ENCODE peak calls at places on chromosome 22, in nine cellular contexts. One of them, this sample, is unnamed.

GRCh38 chr22:22520020-22520656 is at the start of gene ZNF280A:
- DNase-seq in heart right ventricle: no peak
- DNase-seq in gastrocnemius medialis: no peak
- DNase-seq in H1: no peak
- DNase-seq in foreskin fibroblast: peak; percentile 7
- DNase-seq in fibroblast of pulmonary artery: peak; percentile 58
- DNase-seq in uterus: no peak
- DNase-seq in A549: peak; percentile 87
- DNase-seq in RWPE1: no peak
- DNase-seq in this sample: no peak

GRCh38 chr22:42060489-42060888 is 10.1 kb downstream of the NAGA start:
- DNase-seq in heart right ventricle: no peak
- DNase-seq in gastrocnemius medialis: no peak
- DNase-seq in H1: peak; percentile 14
- DNase-seq in foreskin fibroblast: no peak
- DNase-seq in fibroblast of pulmonary artery: no peak
- DNase-seq in uterus: no peak
- DNase-seq in A549: no peak
- DNase-seq in RWPE1: no peak
- DNase-seq in this sample: no peak

GRCh38 chr22:22380098-22381030 is 128.2 kb downstream of the ZNF280B start:
- DNase-seq in heart right ventricle: no peak
- DNase-seq in gastrocnemius medialis: no peak
- DNase-seq in H1: peak; percentile 82
- DNase-seq in foreskin fibroblast: no peak
- DNase-seq in fibroblast of pulmonary artery: no peak
- DNase-seq in uterus: no peak
- DNase-seq in A549: no peak
- DNase-seq in RWPE1: no peak
- DNase-seq in this sample: no peak

GRCh38 chr22:41382610-41383009 is 868 bp downstream of the TEF start:
- DNase-seq in heart right ventricle: no peak
- DNase-seq in gastrocnemius medialis: no peak
- DNase-seq in H1: no peak
- DNase-seq in foreskin fibroblast: no peak
- DNase-seq in fibroblast of pulmonary artery: no peak
- DNase-seq in uterus: no peak
- DNase-seq in A549: no peak
- DNase-seq in RWPE1: no peak
- DNase-seq in this sample: no peak

GRCh38 chr22:22201185-22201924 is 43.2 kb upstream of the VPREB1 start:
- DNase-seq in heart right ventricle: peak; percentile 50
- DNase-seq in gastrocnemius medialis: no peak
- DNase-seq in H1: peak; percentile 87
- DNase-seq in foreskin fibroblast: no peak
- DNase-seq in fibroblast of pulmonary artery: peak; percentile 44
- DNase-seq in uterus: no peak
- DNase-seq in A549: peak; percentile 48
- DNase-seq in RWPE1: peak; percentile 23
- DNase-seq in this sample: no peak

GRCh38 chr22:17920992-17921650 is 103.2 kb downstream of the MICAL3 start:
- DNase-seq in heart right ventricle: no peak
- DNase-seq in gastrocnemius medialis: no peak
- DNase-seq in H1: no peak
- DNase-seq in foreskin fibroblast: no peak
- DNase-seq in fibroblast of pulmonary artery: peak; percentile 56
- DNase-seq in uterus: no peak
- DNase-seq in A549: no peak
- DNase-seq in RWPE1: no peak
- DNase-seq in this sample: no peak

GRCh38 chr22:21646608-21647590 is 4.8 kb downstream of the SDF2L1 start:
- DNase-seq in heart right ventricle: peak; percentile 56
- DNase-seq in gastrocnemius medialis: peak; percentile 80
- DNase-seq in H1: peak; percentile 82
- DNase-seq in foreskin fibroblast: peak; percentile 60
- DNase-seq in fibroblast of pulmonary artery: peak; percentile 88
- DNase-seq in uterus: peak; percentile 75
- DNase-seq in A549: peak; percentile 77
- DNase-seq in RWPE1: no peak
- DNase-seq in this sample: peak; percentile 84

GRCh38 chr22:24579242-24579569 is 13.7 kb downstream of the LRRC75B start:
- DNase-seq in heart right ventricle: no peak
- DNase-seq in gastrocnemius medialis: no peak
- DNase-seq in H1: no peak
- DNase-seq in foreskin fibroblast: no peak
- DNase-seq in fibroblast of pulmonary artery: no peak
- DNase-seq in uterus: no peak
- DNase-seq in A549: no peak
- DNase-seq in RWPE1: no peak
- DNase-seq in this sample: no peak

GRCh38 chr22:41501209-41501608 is 32.3 kb downstream of the ACO2 start:
- DNase-seq in heart right ventricle: no peak
- DNase-seq in gastrocnemius medialis: no peak
- DNase-seq in H1: no peak
- DNase-seq in foreskin fibroblast: no peak
- DNase-seq in fibroblast of pulmonary artery: no peak
- DNase-seq in uterus: no peak
- DNase-seq in A549: peak; percentile 44
- DNase-seq in RWPE1: no peak
- DNase-seq in this sample: no peak

GRCh38 chr22:26364066-26365015 is 64.7 kb upstream of the ASPHD2 start:
- DNase-seq in heart right ventricle: peak; percentile 17
- DNase-seq in gastrocnemius medialis: peak; percentile 37
- DNase-seq in H1: peak; percentile 70
- DNase-seq in foreskin fibroblast: peak; percentile 71
- DNase-seq in fibroblast of pulmonary artery: peak; percentile 88
- DNase-seq in uterus: peak; percentile 21
- DNase-seq in A549: peak; percentile 81
- DNase-seq in RWPE1: peak; percentile 51
- DNase-seq in this sample: no peak

GRCh38 chr22:23743303-23743705 is 7.6 kb downstream of the ZNF70 start:
- DNase-seq in heart right ventricle: peak; percentile 39
- DNase-seq in gastrocnemius medialis: peak; percentile 93
- DNase-seq in H1: no peak
- DNase-seq in foreskin fibroblast: no peak
- DNase-seq in fibroblast of pulmonary artery: no peak
- DNase-seq in uterus: no peak
- DNase-seq in A549: no peak
- DNase-seq in RWPE1: no peak
- DNase-seq in this sample: no peak

GRCh38 chr22:42418811-42419243 is 13.4 kb downstream of the NFAM1 start:
- DNase-seq in heart right ventricle: no peak
- DNase-seq in gastrocnemius medialis: no peak
- DNase-seq in H1: peak; percentile 43
- DNase-seq in foreskin fibroblast: no peak
- DNase-seq in fibroblast of pulmonary artery: no peak
- DNase-seq in uterus: no peak
- DNase-seq in A549: no peak
- DNase-seq in RWPE1: no peak
- DNase-seq in this sample: no peak

GRCh38 chr22:36352775-36353507 is 34.8 kb downstream of the MYH9 start:
- DNase-seq in heart right ventricle: peak; percentile 69
- DNase-seq in gastrocnemius medialis: no peak
- DNase-seq in H1: no peak
- DNase-seq in foreskin fibroblast: no peak
- DNase-seq in fibroblast of pulmonary artery: no peak
- DNase-seq in uterus: no peak
- DNase-seq in A549: peak; percentile 78
- DNase-seq in RWPE1: no peak
- DNase-seq in this sample: no peak

GRCh38 chr22:37054078-37054440 is 2.5 kb downstream of the KCTD17 start:
- DNase-seq in heart right ventricle: no peak
- DNase-seq in gastrocnemius medialis: no peak
- DNase-seq in H1: no peak
- DNase-seq in foreskin fibroblast: no peak
- DNase-seq in fibroblast of pulmonary artery: no peak
- DNase-seq in uterus: no peak
- DNase-seq in A549: no peak
- DNase-seq in RWPE1: no peak
- DNase-seq in this sample: peak; percentile 55

GRCh38 chr22:35172452-35172851 is 84.8 kb upstream of the HMGXB4 start:
- DNase-seq in heart right ventricle: no peak
- DNase-seq in gastrocnemius medialis: no peak
- DNase-seq in H1: no peak
- DNase-seq in foreskin fibroblast: no peak
- DNase-seq in fibroblast of pulmonary artery: no peak
- DNase-seq in uterus: no peak
- DNase-seq in A549: no peak
- DNase-seq in RWPE1: no peak
- DNase-seq in this sample: no peak

GRCh38 chr22:36339171-36340065 is 48.3 kb downstream of the MYH9 start:
- DNase-seq in heart right ventricle: no peak
- DNase-seq in gastrocnemius medialis: no peak
- DNase-seq in H1: no peak
- DNase-seq in foreskin fibroblast: peak; percentile 76
- DNase-seq in fibroblast of pulmonary artery: peak; percentile 66
- DNase-seq in uterus: no peak
- DNase-seq in A549: no peak
- DNase-seq in RWPE1: no peak
- DNase-seq in this sample: no peak

GRCh38 chr22:33873186-33873585 is 47.1 kb downstream of the LARGE1 start:
- DNase-seq in heart right ventricle: peak; percentile 48
- DNase-seq in gastrocnemius medialis: peak; percentile 78
- DNase-seq in H1: no peak
- DNase-seq in foreskin fibroblast: no peak
- DNase-seq in fibroblast of pulmonary artery: no peak
- DNase-seq in uterus: peak; percentile 39
- DNase-seq in A549: no peak
- DNase-seq in RWPE1: no peak
- DNase-seq in this sample: no peak

GRCh38 chr22:45270095-45271020 is 14.4 kb upstream of the UPK3A start:
- DNase-seq in heart right ventricle: no peak
- DNase-seq in gastrocnemius medialis: no peak
- DNase-seq in H1: no peak
- DNase-seq in foreskin fibroblast: no peak
- DNase-seq in fibroblast of pulmonary artery: no peak
- DNase-seq in uterus: no peak
- DNase-seq in A549: no peak
- DNase-seq in RWPE1: no peak
- DNase-seq in this sample: no peak
- TF ChIP-seq CTCF in heart right ventricle: no peak
- TF ChIP-seq CTCF in gastrocnemius medialis: no peak
- TF ChIP-seq CTCF in H1: no peak
- TF ChIP-seq CTCF in foreskin fibroblast: no peak
- TF ChIP-seq CTCF in fibroblast of pulmonary artery: no peak
- TF ChIP-seq CTCF in uterus: no peak
- TF ChIP-seq CTCF in A549: no peak
- TF ChIP-seq CTCF in RWPE1: no peak
- TF ChIP-seq CTCF in this sample: no peak

DNA sequence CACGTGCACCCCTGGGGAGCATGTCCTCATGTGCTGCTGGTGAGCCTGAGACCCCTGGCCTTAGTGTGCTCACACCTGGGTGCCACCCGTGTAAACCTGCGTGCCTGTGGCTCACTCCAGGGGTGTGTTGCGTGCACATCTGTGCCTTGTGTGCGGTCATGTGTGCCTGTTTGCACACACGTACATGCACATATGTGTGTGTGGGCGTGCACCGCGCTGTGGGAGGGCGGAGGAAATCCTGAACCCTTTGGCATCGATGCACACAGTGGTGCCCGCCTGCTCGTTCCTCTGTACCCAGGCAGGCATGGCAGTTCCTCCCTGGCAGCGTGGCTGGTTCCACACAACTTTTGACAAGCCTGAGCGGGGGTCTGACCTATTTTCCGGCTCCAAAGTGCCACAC is 1181.9 kb downstream of the BRD1 start:
- DNase-seq in heart right ventricle: no peak
- DNase-seq in gastrocnemius medialis: no peak
- DNase-seq in H1: no peak
- DNase-seq in foreskin fibroblast: no peak
- DNase-seq in fibroblast of pulmonary artery: no peak
- DNase-seq in uterus: no peak
- DNase-seq in A549: no peak
- DNase-seq in RWPE1: no peak
- DNase-seq in this sample: no peak
- TF ChIP-seq CTCF in heart right ventricle: no peak
- TF ChIP-seq CTCF in gastrocnemius medialis: no peak
- TF ChIP-seq CTCF in H1: no peak
- TF ChIP-seq CTCF in foreskin fibroblast: no peak
- TF ChIP-seq CTCF in fibroblast of pulmonary artery: no peak
- TF ChIP-seq CTCF in uterus: no peak
- TF ChIP-seq CTCF in A549: no peak
- TF ChIP-seq CTCF in RWPE1: no peak
- TF ChIP-seq CTCF in this sample: no peak

GRCh38 chr22:43889366-43890253 is 2.2 kb downstream of the PNPLA5 start:
- DNase-seq in heart right ventricle: no peak
- DNase-seq in gastrocnemius medialis: peak; percentile 2
- DNase-seq in H1: no peak
- DNase-seq in foreskin fibroblast: peak; percentile 29
- DNase-seq in fibroblast of pulmonary artery: peak; percentile 28
- DNase-seq in uterus: no peak
- DNase-seq in A549: peak; percentile 44
- DNase-seq in RWPE1: no peak
- DNase-seq in this sample: no peak
- TF ChIP-seq CTCF in heart right ventricle: no peak
- TF ChIP-seq CTCF in gastrocnemius medialis: no peak
- TF ChIP-seq CTCF in H1: peak; percentile 27
- TF ChIP-seq CTCF in foreskin fibroblast: peak; percentile 35
- TF ChIP-seq CTCF in fibroblast of pulmonary artery: no peak
- TF ChIP-seq CTCF in uterus: no peak
- TF ChIP-seq CTCF in A549: no peak
- TF ChIP-seq CTCF in RWPE1: no peak
- TF ChIP-seq CTCF in this sample: no peak

GRCh38 chr22:31871475-31871874 is 72.9 kb upstream of the YWHAH start:
- DNase-seq in heart right ventricle: no peak
- DNase-seq in gastrocnemius medialis: no peak
- DNase-seq in H1: no peak
- DNase-seq in foreskin fibroblast: no peak
- DNase-seq in fibroblast of pulmonary artery: no peak
- DNase-seq in uterus: no peak
- DNase-seq in A549: no peak
- DNase-seq in RWPE1: no peak
- DNase-seq in this sample: no peak

GRCh38 chr22:31876156-31877035 is 67.9 kb upstream of the YWHAH start:
- DNase-seq in heart right ventricle: no peak
- DNase-seq in gastrocnemius medialis: no peak
- DNase-seq in H1: no peak
- DNase-seq in foreskin fibroblast: peak; percentile 32
- DNase-seq in fibroblast of pulmonary artery: no peak
- DNase-seq in uterus: no peak
- DNase-seq in A549: no peak
- DNase-seq in RWPE1: no peak
- DNase-seq in this sample: no peak

GRCh38 chr22:31870890-31871289 is 73.4 kb upstream of the YWHAH start:
- DNase-seq in heart right ventricle: no peak
- DNase-seq in gastrocnemius medialis: no peak
- DNase-seq in H1: no peak
- DNase-seq in foreskin fibroblast: peak; percentile 79
- DNase-seq in fibroblast of pulmonary artery: peak; percentile 58
- DNase-seq in uterus: no peak
- DNase-seq in A549: peak; percentile 74
- DNase-seq in RWPE1: peak; percentile 79
- DNase-seq in this sample: no peak

GRCh38 chr22:31874821-31875220 is 69.5 kb upstream of the YWHAH start:
- DNase-seq in heart right ventricle: no peak
- DNase-seq in gastrocnemius medialis: no peak
- DNase-seq in H1: no peak
- DNase-seq in foreskin fibroblast: no peak
- DNase-seq in fibroblast of pulmonary artery: no peak
- DNase-seq in uterus: no peak
- DNase-seq in A549: no peak
- DNase-seq in RWPE1: no peak
- DNase-seq in this sample: no peak

GRCh38 chr22:31872209-31872608 is 72.1 kb upstream of the YWHAH start:
- DNase-seq in heart right ventricle: no peak
- DNase-seq in gastrocnemius medialis: no peak
- DNase-seq in H1: peak; percentile 54
- DNase-seq in foreskin fibroblast: no peak
- DNase-seq in fibroblast of pulmonary artery: peak; percentile 30
- DNase-seq in uterus: no peak
- DNase-seq in A549: peak; percentile 14
- DNase-seq in RWPE1: no peak
- DNase-seq in this sample: no peak
- TF ChIP-seq CTCF in heart right ventricle: peak; percentile 21
- TF ChIP-seq CTCF in gastrocnemius medialis: no peak
- TF ChIP-seq CTCF in H1: peak; percentile 14
- TF ChIP-seq CTCF in foreskin fibroblast: no peak
- TF ChIP-seq CTCF in fibroblast of pulmonary artery: peak; percentile 25
- TF ChIP-seq CTCF in uterus: no peak
- TF ChIP-seq CTCF in A549: no peak
- TF ChIP-seq CTCF in RWPE1: no peak
- TF ChIP-seq CTCF in this sample: no peak